ENCODE peak calls at places on chromosomes 5 and 9, in four cellular contexts. Q is activated CD8-positive, alpha-beta T cell treated with anti-CD3 and anti-CD28 coated beads, Interleukin-2, amount 10 ng/mL, durations not matched to agents 7 days and 5 days; I is fibroblast of mammary gland; H is mesothelial cell of epicardium. N is an unnamed sample.

GRCh38 chr9:72912476-72913381 is 40.1 kb downstream of the ALDH1A1 start:
- DNase-seq in I (no peak), Q (no peak), H (no peak), N (no peak)

GRCh38 chr5:493758-494157 is 30.5 kb downstream of the SLC9A3 start:
- DNase-seq in Q (no peak), H (no peak), I (no peak), N (no peak)

GRCh38 chr5:143309661-143310431 is 93.6 kb downstream of the NR3C1 start:
- DNase-seq in I (no peak), Q (no peak), H (no peak), N (no peak)

GRCh38 chr9:107548298-107549142 is 59.0 kb upstream of the KLF4 start:
- DNase-seq in Q (no peak), I (peak), H (no peak), N (no peak)

GRCh38 chr9:357560-357959 is 142.9 kb downstream of the DOCK8 start:
- DNase-seq in I (no peak), H (no peak), Q (no peak), N (no peak)

GRCh38 chr5:179206366-179206765 is 138.9 kb downstream of the ADAMTS2 start:
- DNase-seq in H (no peak), I (no peak), Q (no peak), N (no peak)

GRCh38 chr5:171397599-171397998 is 9.9 kb downstream of the NPM1 start:
- DNase-seq in I (no peak), Q (no peak), H (no peak), N (no peak)

GRCh38 chr9:6566409-6567139 is 79.0 kb downstream of the GLDC start:
- DNase-seq in H (no peak), I (peak), Q (no peak), N (no peak)

GRCh38 chr5:125112196-125112595 is 365.8 kb upstream of the ZNF608 start:
- DNase-seq in Q (no peak), I (peak), H (no peak), N (no peak)

GRCh38 chr9:16864741-16865434 is 5.6 kb downstream of the BNC2 start:
- DNase-seq in Q (no peak), H (no peak), I (peak), N (no peak)

GRCh38 chr9:6938873-6939272 is 181.1 kb downstream of the KDM4C start:
- DNase-seq in Q (no peak), I (no peak), H (no peak), N (no peak)